ENCODE peak calls at places on chromosomes 4 and X, in four cellular contexts. One of them, this sample, is unnamed.

GRCh38 chr4:142809559-142809958 is 36.5 kb downstream of the INPP4B start:
- DNase-seq in SK-N-SH: no peak
- DNase-seq in GM12878: no peak
- DNase-seq in K562: no peak
- DNase-seq in this sample: no peak

GRCh38 chrX:52574416-52575275 is 57.8 kb upstream of the XAGE1B start:
- DNase-seq in K562: peak
- DNase-seq in GM12878: peak
- DNase-seq in SK-N-SH: peak
- DNase-seq in this sample: no peak

GRCh38 chr4:25367004-25367621 is 9.9 kb upstream of the ANAPC4 start:
- DNase-seq in SK-N-SH: peak
- DNase-seq in K562: no peak
- DNase-seq in GM12878: no peak
- DNase-seq in this sample: no peak

GRCh38 chrX:154719132-154719675 is 31.7 kb downstream of the GAB3 start:
- DNase-seq in K562: no peak
- DNase-seq in GM12878: no peak
- DNase-seq in SK-N-SH: no peak
- DNase-seq in this sample: peak

GRCh38 chr4:534101-534575 is 35.1 kb downstream of the PIGG start:
- DNase-seq in GM12878: no peak
- DNase-seq in SK-N-SH: no peak
- DNase-seq in K562: no peak
- DNase-seq in this sample: no peak

GRCh38 chr4:82786794-82787193 is 11.8 kb downstream of the SCD5 start:
- DNase-seq in GM12878: no peak
- DNase-seq in K562: no peak
- DNase-seq in SK-N-SH: no peak
- DNase-seq in this sample: no peak

GRCh38 chrX:33252306-33252825 is 41.0 kb upstream of the DMD start:
- DNase-seq in SK-N-SH: no peak
- DNase-seq in GM12878: no peak
- DNase-seq in K562: no peak
- DNase-seq in this sample: no peak

GRCh38 chrX:132741706-132742105 is 216.7 kb downstream of the HS6ST2 start:
- DNase-seq in SK-N-SH: no peak
- DNase-seq in GM12878: no peak
- DNase-seq in K562: no peak
- DNase-seq in this sample: no peak

GRCh38 chr4:146916479-146917076 is 29.1 kb downstream of the TTC29 start:
- DNase-seq in SK-N-SH: peak
- DNase-seq in GM12878: peak
- DNase-seq in K562: peak
- DNase-seq in this sample: no peak

GRCh38 chrX:116232833-116233232 is 62.3 kb downstream of the AGTR2 start:
- DNase-seq in SK-N-SH: no peak
- DNase-seq in GM12878: no peak
- DNase-seq in K562: no peak
- DNase-seq in this sample: no peak

GRCh38 chr4:115537387-115537786 is 424.0 kb upstream of the NDST4 start:
- DNase-seq in SK-N-SH: no peak
- DNase-seq in K562: no peak
- DNase-seq in GM12878: no peak
- DNase-seq in this sample: no peak

GRCh38 chrX:111095974-111096870 is at the start of gene PAK3:
- DNase-seq in SK-N-SH: peak
- DNase-seq in GM12878: no peak
- DNase-seq in K562: no peak
- DNase-seq in this sample: no peak

GRCh38 chr4:14196141-14196540 is 568.6 kb upstream of the BOD1L1 start:
- DNase-seq in GM12878: no peak
- DNase-seq in SK-N-SH: no peak
- DNase-seq in K562: no peak
- DNase-seq in this sample: no peak

GRCh38 chrX:53684415-53685192 is 1.9 kb downstream of the HUWE1 start:
- DNase-seq in K562: no peak
- DNase-seq in GM12878: no peak
- DNase-seq in SK-N-SH: no peak
- DNase-seq in this sample: no peak

GRCh38 chr4:48108309-48109073 is 25.6 kb downstream of the TXK start:
- DNase-seq in K562: no peak
- DNase-seq in SK-N-SH: no peak
- DNase-seq in GM12878: no peak
- DNase-seq in this sample: no peak

GRCh38 chrX:28659269-28659668 is 72.0 kb downstream of the IL1RAPL1 start:
- DNase-seq in K562: peak
- DNase-seq in SK-N-SH: no peak
- DNase-seq in GM12878: no peak
- DNase-seq in this sample: peak

GRCh38 chr4:3433138-3433869 is 8.5 kb upstream of the HGFAC start:
- DNase-seq in K562: no peak
- DNase-seq in GM12878: no peak
- DNase-seq in SK-N-SH: no peak
- DNase-seq in this sample: no peak

GRCh38 chr4:142824368-142824767 is 21.7 kb downstream of the INPP4B start:
- DNase-seq in K562: no peak
- DNase-seq in GM12878: no peak
- DNase-seq in SK-N-SH: no peak
- DNase-seq in this sample: no peak

GRCh38 chr4:143178923-143179322 is 5.8 kb upstream of the USP38 start:
- DNase-seq in SK-N-SH: no peak
- DNase-seq in K562: no peak
- DNase-seq in GM12878: no peak
- DNase-seq in this sample: no peak

GRCh38 chrX:114532093-114532805 is 51.6 kb upstream of the HTR2C start:
- DNase-seq in GM12878: no peak
- DNase-seq in K562: no peak
- DNase-seq in SK-N-SH: no peak
- DNase-seq in this sample: no peak

GRCh38 chr4:129094347-129094746 is 1.0 kb upstream of the SCLT1 start:
- DNase-seq in K562: no peak
- DNase-seq in SK-N-SH: no peak
- DNase-seq in GM12878: no peak
- DNase-seq in this sample: no peak

GRCh38 chrX:43557792-43558191 is 98.3 kb upstream of the MAOA start:
- DNase-seq in SK-N-SH: peak
- DNase-seq in GM12878: peak
- DNase-seq in K562: peak
- DNase-seq in this sample: peak

GRCh38 chrX:20514358-20514757 is 247.6 kb upstream of the RPS6KA3 start:
- DNase-seq in K562: no peak
- DNase-seq in SK-N-SH: no peak
- DNase-seq in GM12878: no peak
- DNase-seq in this sample: no peak

GRCh38 chr4:190017357-190018200 is 9.5 kb downstream of the FRG2 start:
- DNase-seq in SK-N-SH: peak
- DNase-seq in GM12878: no peak
- DNase-seq in K562: no peak
- DNase-seq in this sample: no peak

GRCh38 chr4:186329372-186329771 is 63.4 kb downstream of the F11 start:
- DNase-seq in GM12878: no peak
- DNase-seq in SK-N-SH: no peak
- DNase-seq in K562: no peak
- DNase-seq in this sample: no peak

GRCh38 chrX:47200385-47201150 is 6.9 kb downstream of the UBA1 start:
- DNase-seq in SK-N-SH: no peak
- DNase-seq in K562: peak
- DNase-seq in GM12878: no peak
- DNase-seq in this sample: no peak

GRCh38 chrX:26915064-26915463 is 548.1 kb downstream of the PPP4R3C start:
- DNase-seq in K562: no peak
- DNase-seq in GM12878: no peak
- DNase-seq in SK-N-SH: no peak
- DNase-seq in this sample: no peak

GRCh38 chr4:123364906-123365305 is 31.7 kb upstream of the SPRY1 start:
- DNase-seq in K562: no peak
- DNase-seq in GM12878: no peak
- DNase-seq in SK-N-SH: no peak
- DNase-seq in this sample: no peak

GRCh38 chr4:1864076-1865008 is 6.9 kb upstream of the NSD2 start:
- DNase-seq in K562: no peak
- DNase-seq in SK-N-SH: no peak
- DNase-seq in GM12878: no peak
- DNase-seq in this sample: no peak

GRCh38 chr4:15717647-15718416 is 15.0 kb downstream of the BST1 start:
- DNase-seq in SK-N-SH: no peak
- DNase-seq in GM12878: no peak
- DNase-seq in K562: no peak
- DNase-seq in this sample: no peak

GRCh38 chr4:132333723-132334045 is 815.4 kb upstream of the PCDH10 start:
- DNase-seq in SK-N-SH: no peak
- DNase-seq in K562: no peak
- DNase-seq in GM12878: no peak
- DNase-seq in this sample: no peak

GRCh38 chrX:30620980-30621716 is 32.1 kb upstream of the GK start:
- DNase-seq in GM12878: no peak
- DNase-seq in SK-N-SH: no peak
- DNase-seq in K562: no peak
- DNase-seq in this sample: no peak

GRCh38 chrX:90883479-90883878 is 551.2 kb upstream of the PABPC5 start:
- DNase-seq in K562: no peak
- DNase-seq in GM12878: no peak
- DNase-seq in SK-N-SH: no peak
- DNase-seq in this sample: no peak

GRCh38 chrX:71637848-71638247 is 19.5 kb upstream of the CXCR3 start:
- DNase-seq in GM12878: no peak
- DNase-seq in K562: no peak
- DNase-seq in SK-N-SH: no peak
- DNase-seq in this sample: no peak

GRCh38 chrX:106952089-106952488 is 31.9 kb downstream of the CLDN2 start:
- DNase-seq in K562: no peak
- DNase-seq in GM12878: no peak
- DNase-seq in SK-N-SH: no peak
- DNase-seq in this sample: no peak

GRCh38 chrX:106954041-106954440 is 33.8 kb downstream of the CLDN2 start:
- DNase-seq in GM12878: no peak
- DNase-seq in K562: no peak
- DNase-seq in SK-N-SH: no peak
- DNase-seq in this sample: no peak

GRCh38 chrX:106957856-106958255 is 37.7 kb downstream of the CLDN2 start:
- DNase-seq in GM12878: no peak
- DNase-seq in K562: no peak
- DNase-seq in SK-N-SH: no peak
- DNase-seq in this sample: no peak

GRCh38 chrX:106952988-106953387 is 32.8 kb downstream of the CLDN2 start:
- DNase-seq in SK-N-SH: peak
- DNase-seq in GM12878: no peak
- DNase-seq in K562: no peak
- DNase-seq in this sample: no peak

DNA sequence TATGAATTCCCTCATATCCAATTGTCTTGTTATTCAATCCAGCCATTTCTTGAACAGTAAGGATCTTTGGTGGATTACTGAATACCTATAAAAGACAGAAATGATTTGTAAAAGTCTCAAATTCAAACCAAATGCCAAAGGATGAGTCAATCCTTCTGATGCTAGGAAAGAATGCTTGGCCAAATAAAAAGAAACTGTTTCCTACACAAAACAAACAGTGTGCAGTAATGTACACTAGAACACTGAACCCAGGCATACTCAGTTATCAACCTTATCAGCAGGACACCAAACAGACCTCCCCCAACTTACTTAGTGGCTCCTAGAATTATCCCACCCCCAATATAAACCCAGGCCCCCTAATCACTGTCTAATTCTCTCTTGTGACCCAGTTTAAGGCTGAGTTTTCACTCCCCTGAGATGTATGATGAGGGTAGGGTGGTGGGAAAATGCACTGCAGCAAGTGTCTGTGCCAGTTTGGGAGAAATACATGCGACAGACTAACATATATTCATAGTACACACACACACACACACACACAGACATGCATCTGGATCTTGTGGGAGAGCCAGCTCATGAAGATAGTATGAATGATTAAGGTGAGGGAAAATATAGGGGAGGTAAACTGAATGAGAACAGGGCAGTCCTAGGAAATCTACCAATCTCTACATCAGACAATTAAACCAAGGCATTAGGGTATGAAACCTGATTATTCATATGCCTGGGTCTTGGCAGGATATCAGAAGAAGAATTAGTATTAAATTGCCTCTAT is 35.0 kb downstream of the CLDN2 start:
- DNase-seq in GM12878: no peak
- DNase-seq in K562: no peak
- DNase-seq in SK-N-SH: peak
- DNase-seq in this sample: no peak
- TF ChIP-seq REST in GM12878: no peak
- TF ChIP-seq REST in K562: no peak
- TF ChIP-seq REST in SK-N-SH: no peak
- TF ChIP-seq REST in this sample: no peak

DNA sequence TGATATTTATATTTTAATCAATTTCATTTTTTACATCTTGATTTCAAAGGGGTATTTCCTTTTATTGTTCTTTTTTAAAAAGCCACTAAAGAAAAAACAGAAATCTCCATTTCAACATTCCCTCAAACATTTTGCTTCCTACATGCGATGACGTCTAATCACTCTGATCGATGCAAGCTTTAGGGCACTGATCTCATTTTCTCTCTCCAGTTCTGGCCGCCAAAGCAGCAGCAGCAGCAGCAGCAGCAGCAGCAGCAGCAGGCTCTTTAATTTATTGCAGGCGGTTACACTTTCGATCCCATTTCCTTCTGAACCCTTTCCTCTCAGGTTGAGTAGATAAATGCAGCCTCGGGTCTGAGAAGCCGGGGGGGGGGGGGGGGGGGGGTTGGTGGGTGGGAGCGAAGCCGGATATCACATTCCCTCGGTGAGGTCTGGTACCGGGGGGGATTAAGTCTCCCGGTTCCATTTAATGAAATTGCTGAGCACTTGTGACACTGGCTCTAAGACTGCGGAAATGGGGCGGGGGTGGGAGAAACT is 3.4 kb upstream of the PCDH7 start:
- DNase-seq in K562: no peak
- DNase-seq in SK-N-SH: no peak
- DNase-seq in GM12878: no peak
- DNase-seq in this sample: no peak
- TF ChIP-seq GABPA in K562: no peak
- TF ChIP-seq GABPA in SK-N-SH: no peak
- TF ChIP-seq GABPA in GM12878: no peak
- TF ChIP-seq GABPA in this sample: no peak

GRCh38 chr4:54064317-54065275 is at the start of gene CHIC2:
- DNase-seq in K562: peak
- DNase-seq in SK-N-SH: peak
- DNase-seq in GM12878: peak
- DNase-seq in this sample: peak
- TF ChIP-seq REST in K562: no peak
- TF ChIP-seq REST in SK-N-SH: no peak
- TF ChIP-seq REST in GM12878: no peak
- TF ChIP-seq REST in this sample: no peak

GRCh38 chrX:152959626-152960025 is 34.3 kb downstream of the PNMA5 start:
- DNase-seq in K562: no peak
- DNase-seq in GM12878: no peak
- DNase-seq in SK-N-SH: no peak
- DNase-seq in this sample: no peak

GRCh38 chrX:152960115-152960514 is 33.8 kb downstream of the PNMA5 start:
- DNase-seq in SK-N-SH: no peak
- DNase-seq in GM12878: no peak
- DNase-seq in K562: no peak
- DNase-seq in this sample: no peak

GRCh38 chrX:152958524-152959465 is 35.1 kb downstream of the PNMA5 start:
- DNase-seq in SK-N-SH: peak
- DNase-seq in GM12878: peak
- DNase-seq in K562: peak
- DNase-seq in this sample: peak

GRCh38 chrX:152958047-152958446 is 35.9 kb downstream of the PNMA5 start:
- DNase-seq in K562: no peak
- DNase-seq in SK-N-SH: no peak
- DNase-seq in GM12878: no peak
- DNase-seq in this sample: peak
- TF ChIP-seq GABPA in K562: no peak
- TF ChIP-seq GABPA in SK-N-SH: no peak
- TF ChIP-seq GABPA in GM12878: no peak
- TF ChIP-seq GABPA in this sample: no peak

This sample was measured in HL-60.